ENCODE peak calls at places on chromosomes 13 and 19, in seven cellular contexts. One of them, this sample, is unnamed.
A peak's percentile ranks its signal among the peaks of the same experiment; 100 is the strongest.

GRCh38 chr19:33350538-33351309 is 22.8 kb upstream of the CEBPG start:
- DNase-seq in cardiac muscle cell: no peak
- DNase-seq in foreskin fibroblast: no peak
- DNase-seq in progenitor cell of endocrine pancreas: no peak
- DNase-seq in NB4: no peak
- DNase-seq in fibroblast of lung: peak; percentile 8
- DNase-seq in pancreas: no peak
- DNase-seq in this sample: peak; percentile 50

GRCh38 chr13:94009696-94010095 is 469.8 kb downstream of the DCT start:
- DNase-seq in progenitor cell of endocrine pancreas: no peak
- DNase-seq in foreskin fibroblast: peak; percentile 38
- DNase-seq in cardiac muscle cell: no peak
- DNase-seq in NB4: no peak
- DNase-seq in pancreas: no peak
- DNase-seq in fibroblast of lung: peak; percentile 63
- DNase-seq in this sample: peak; percentile 10

GRCh38 chr13:26563713-26564112 is 6.2 kb downstream of the WASF3 start:
- DNase-seq in foreskin fibroblast: no peak
- DNase-seq in NB4: no peak
- DNase-seq in fibroblast of lung: no peak
- DNase-seq in pancreas: no peak
- DNase-seq in progenitor cell of endocrine pancreas: no peak
- DNase-seq in cardiac muscle cell: no peak
- DNase-seq in this sample: no peak

GRCh38 chr13:73273737-73274136 is 214.9 kb downstream of the KLF5 start:
- DNase-seq in foreskin fibroblast: peak; percentile 2
- DNase-seq in cardiac muscle cell: peak; percentile 3
- DNase-seq in NB4: no peak
- DNase-seq in pancreas: no peak
- DNase-seq in progenitor cell of endocrine pancreas: no peak
- DNase-seq in fibroblast of lung: peak; percentile 17
- DNase-seq in this sample: peak; percentile 86

GRCh38 chr13:27794075-27794691 is 1.9 kb downstream of the GSX1 start:
- DNase-seq in pancreas: no peak
- DNase-seq in progenitor cell of endocrine pancreas: no peak
- DNase-seq in NB4: no peak
- DNase-seq in fibroblast of lung: no peak
- DNase-seq in cardiac muscle cell: no peak
- DNase-seq in foreskin fibroblast: no peak
- DNase-seq in this sample: no peak

GRCh38 chr19:3725640-3726310 is 17.6 kb downstream of the TJP3 start:
- DNase-seq in cardiac muscle cell: peak; percentile 25
- DNase-seq in NB4: no peak
- DNase-seq in pancreas: peak; percentile 92
- DNase-seq in fibroblast of lung: no peak
- DNase-seq in progenitor cell of endocrine pancreas: no peak
- DNase-seq in foreskin fibroblast: no peak
- DNase-seq in this sample: no peak

GRCh38 chr13:110236831-110237261 is 70.1 kb downstream of the COL4A1 start:
- DNase-seq in fibroblast of lung: no peak
- DNase-seq in NB4: no peak
- DNase-seq in pancreas: no peak
- DNase-seq in foreskin fibroblast: no peak
- DNase-seq in cardiac muscle cell: no peak
- DNase-seq in progenitor cell of endocrine pancreas: no peak
- DNase-seq in this sample: no peak

GRCh38 chr19:49802836-49803528 is 10.1 kb downstream of the FUZ start:
- DNase-seq in progenitor cell of endocrine pancreas: no peak
- DNase-seq in foreskin fibroblast: no peak
- DNase-seq in pancreas: peak; percentile 61
- DNase-seq in cardiac muscle cell: no peak
- DNase-seq in fibroblast of lung: no peak
- DNase-seq in NB4: no peak
- DNase-seq in this sample: no peak

GRCh38 chr19:53394522-53394973 is 401 bp upstream of the ZNF765 start:
- DNase-seq in cardiac muscle cell: peak; percentile 60
- DNase-seq in fibroblast of lung: no peak
- DNase-seq in pancreas: peak; percentile 39
- DNase-seq in NB4: peak; percentile 6
- DNase-seq in foreskin fibroblast: peak; percentile 49
- DNase-seq in progenitor cell of endocrine pancreas: peak; percentile 34
- DNase-seq in this sample: no peak

GRCh38 chr19:54532528-54532927 is 29.9 kb downstream of the LAIR2 start:
- DNase-seq in progenitor cell of endocrine pancreas: no peak
- DNase-seq in foreskin fibroblast: no peak
- DNase-seq in cardiac muscle cell: no peak
- DNase-seq in pancreas: no peak
- DNase-seq in NB4: peak; percentile 51
- DNase-seq in fibroblast of lung: no peak
- DNase-seq in this sample: no peak

GRCh38 chr19:46021531-46022041 is 1.3 kb downstream of the PGLYRP1 start:
- DNase-seq in foreskin fibroblast: no peak
- DNase-seq in fibroblast of lung: no peak
- DNase-seq in NB4: peak; percentile 36
- DNase-seq in pancreas: no peak
- DNase-seq in progenitor cell of endocrine pancreas: no peak
- DNase-seq in cardiac muscle cell: no peak
- DNase-seq in this sample: no peak

GRCh38 chr19:12597594-12597993 is 13.0 kb downstream of the ZNF490 start:
- DNase-seq in progenitor cell of endocrine pancreas: no peak
- DNase-seq in pancreas: no peak
- DNase-seq in cardiac muscle cell: no peak
- DNase-seq in foreskin fibroblast: no peak
- DNase-seq in NB4: no peak
- DNase-seq in fibroblast of lung: no peak
- DNase-seq in this sample: no peak

GRCh38 chr19:752652-753517 is 2.0 kb downstream of the MISP start:
- DNase-seq in pancreas: no peak
- DNase-seq in NB4: peak; percentile 51
- DNase-seq in foreskin fibroblast: peak; percentile 86
- DNase-seq in fibroblast of lung: peak; percentile 92
- DNase-seq in progenitor cell of endocrine pancreas: peak; percentile 43
- DNase-seq in cardiac muscle cell: no peak
- DNase-seq in this sample: peak; percentile 80

GRCh38 chr13:110610955-110611595 is 4.3 kb upstream of the NAXD start:
- DNase-seq in foreskin fibroblast: no peak
- DNase-seq in progenitor cell of endocrine pancreas: no peak
- DNase-seq in pancreas: no peak
- DNase-seq in NB4: no peak
- DNase-seq in fibroblast of lung: peak; percentile 10
- DNase-seq in cardiac muscle cell: no peak
- DNase-seq in this sample: no peak

GRCh38 chr19:1567116-1567847 is 843 bp downstream of the MEX3D start:
- DNase-seq in foreskin fibroblast: no peak
- DNase-seq in progenitor cell of endocrine pancreas: no peak
- DNase-seq in NB4: no peak
- DNase-seq in pancreas: no peak
- DNase-seq in cardiac muscle cell: no peak
- DNase-seq in fibroblast of lung: no peak
- DNase-seq in this sample: peak; percentile 13

GRCh38 chr19:15812059-15812722 is 3.3 kb downstream of the OR10H1 start:
- DNase-seq in fibroblast of lung: no peak
- DNase-seq in NB4: peak; percentile 40
- DNase-seq in cardiac muscle cell: no peak
- DNase-seq in foreskin fibroblast: no peak
- DNase-seq in pancreas: no peak
- DNase-seq in progenitor cell of endocrine pancreas: no peak
- DNase-seq in this sample: no peak

GRCh38 chr13:86933676-86934075 is 737.5 kb upstream of the SLITRK5 start:
- DNase-seq in NB4: no peak
- DNase-seq in foreskin fibroblast: no peak
- DNase-seq in fibroblast of lung: no peak
- DNase-seq in progenitor cell of endocrine pancreas: no peak
- DNase-seq in cardiac muscle cell: peak; percentile 12
- DNase-seq in pancreas: no peak
- DNase-seq in this sample: no peak

GRCh38 chr19:50833802-50834167 is 411 bp upstream of the KLK15 start:
- DNase-seq in progenitor cell of endocrine pancreas: no peak
- DNase-seq in foreskin fibroblast: no peak
- DNase-seq in cardiac muscle cell: no peak
- DNase-seq in fibroblast of lung: no peak
- DNase-seq in NB4: no peak
- DNase-seq in pancreas: no peak
- DNase-seq in this sample: no peak

GRCh38 chr13:75416327-75417005 is 65.5 kb downstream of the TBC1D4 start:
- DNase-seq in progenitor cell of endocrine pancreas: no peak
- DNase-seq in cardiac muscle cell: peak; percentile 30
- DNase-seq in fibroblast of lung: no peak
- DNase-seq in foreskin fibroblast: no peak
- DNase-seq in NB4: peak; percentile 6
- DNase-seq in pancreas: no peak
- DNase-seq in this sample: no peak
- TF ChIP-seq CTCF in progenitor cell of endocrine pancreas: no peak
- TF ChIP-seq CTCF in cardiac muscle cell: no peak
- TF ChIP-seq CTCF in fibroblast of lung: no peak
- TF ChIP-seq CTCF in foreskin fibroblast: no peak
- TF ChIP-seq CTCF in NB4: no peak
- TF ChIP-seq CTCF in pancreas: no peak
- TF ChIP-seq CTCF in this sample: no peak

GRCh38 chr19:10812902-10813404 is 23.1 kb downstream of the TMED1 start:
- DNase-seq in foreskin fibroblast: peak; percentile 98
- DNase-seq in NB4: peak; percentile 94
- DNase-seq in pancreas: no peak
- DNase-seq in cardiac muscle cell: no peak
- DNase-seq in progenitor cell of endocrine pancreas: no peak
- DNase-seq in fibroblast of lung: peak; percentile 93
- DNase-seq in this sample: peak; percentile 97
- TF ChIP-seq CTCF in foreskin fibroblast: no peak
- TF ChIP-seq CTCF in NB4: no peak
- TF ChIP-seq CTCF in pancreas: no peak
- TF ChIP-seq CTCF in cardiac muscle cell: no peak
- TF ChIP-seq CTCF in progenitor cell of endocrine pancreas: no peak
- TF ChIP-seq CTCF in fibroblast of lung: peak; percentile 13
- TF ChIP-seq CTCF in this sample: no peak

GRCh38 chr13:45107539-45107938 is 12.8 kb upstream of the GTF2F2 start:
- DNase-seq in cardiac muscle cell: no peak
- DNase-seq in progenitor cell of endocrine pancreas: no peak
- DNase-seq in foreskin fibroblast: no peak
- DNase-seq in NB4: no peak
- DNase-seq in pancreas: no peak
- DNase-seq in fibroblast of lung: no peak
- DNase-seq in this sample: no peak

GRCh38 chr13:45102136-45102802 is 18.0 kb upstream of the GTF2F2 start:
- DNase-seq in cardiac muscle cell: no peak
- DNase-seq in foreskin fibroblast: no peak
- DNase-seq in progenitor cell of endocrine pancreas: no peak
- DNase-seq in pancreas: no peak
- DNase-seq in NB4: no peak
- DNase-seq in fibroblast of lung: no peak
- DNase-seq in this sample: no peak

GRCh38 chr13:45108716-45109706 is 11.3 kb upstream of the GTF2F2 start:
- DNase-seq in progenitor cell of endocrine pancreas: no peak
- DNase-seq in pancreas: peak; percentile 15
- DNase-seq in NB4: peak; percentile 77
- DNase-seq in cardiac muscle cell: no peak
- DNase-seq in foreskin fibroblast: peak; percentile 45
- DNase-seq in fibroblast of lung: peak; percentile 19
- DNase-seq in this sample: no peak

GRCh38 chr13:45104294-45104693 is 16.0 kb upstream of the GTF2F2 start:
- DNase-seq in NB4: no peak
- DNase-seq in progenitor cell of endocrine pancreas: no peak
- DNase-seq in cardiac muscle cell: no peak
- DNase-seq in foreskin fibroblast: no peak
- DNase-seq in fibroblast of lung: no peak
- DNase-seq in pancreas: no peak
- DNase-seq in this sample: no peak

GRCh38 chr13:45105895-45106294 is 14.4 kb upstream of the GTF2F2 start:
- DNase-seq in progenitor cell of endocrine pancreas: no peak
- DNase-seq in foreskin fibroblast: peak; percentile 27
- DNase-seq in NB4: no peak
- DNase-seq in cardiac muscle cell: no peak
- DNase-seq in pancreas: no peak
- DNase-seq in fibroblast of lung: peak; percentile 71
- DNase-seq in this sample: no peak
- TF ChIP-seq CTCF in progenitor cell of endocrine pancreas: no peak
- TF ChIP-seq CTCF in foreskin fibroblast: no peak
- TF ChIP-seq CTCF in NB4: no peak
- TF ChIP-seq CTCF in cardiac muscle cell: no peak
- TF ChIP-seq CTCF in pancreas: no peak
- TF ChIP-seq CTCF in fibroblast of lung: no peak
- TF ChIP-seq CTCF in this sample: no peak

GRCh38 chr13:23963947-23964346 is 66.6 kb upstream of the C1QTNF9B start:
- DNase-seq in NB4: no peak
- DNase-seq in cardiac muscle cell: no peak
- DNase-seq in fibroblast of lung: peak; percentile 42
- DNase-seq in foreskin fibroblast: peak; percentile 18
- DNase-seq in progenitor cell of endocrine pancreas: no peak
- DNase-seq in pancreas: no peak
- DNase-seq in this sample: no peak

GRCh38 chr13:23963184-23963931 is 66.1 kb upstream of the C1QTNF9B start:
- DNase-seq in progenitor cell of endocrine pancreas: no peak
- DNase-seq in pancreas: no peak
- DNase-seq in foreskin fibroblast: no peak
- DNase-seq in NB4: no peak
- DNase-seq in cardiac muscle cell: no peak
- DNase-seq in fibroblast of lung: no peak
- DNase-seq in this sample: no peak

GRCh38 chr13:23956106-23956505 is 58.8 kb upstream of the C1QTNF9B start:
- DNase-seq in NB4: no peak
- DNase-seq in cardiac muscle cell: no peak
- DNase-seq in fibroblast of lung: peak; percentile 21
- DNase-seq in foreskin fibroblast: peak; percentile 23
- DNase-seq in pancreas: no peak
- DNase-seq in progenitor cell of endocrine pancreas: no peak
- DNase-seq in this sample: peak; percentile 41

GRCh38 chr13:23959231-23959862 is 62.0 kb upstream of the C1QTNF9B start:
- DNase-seq in cardiac muscle cell: no peak
- DNase-seq in progenitor cell of endocrine pancreas: no peak
- DNase-seq in fibroblast of lung: no peak
- DNase-seq in NB4: no peak
- DNase-seq in foreskin fibroblast: no peak
- DNase-seq in pancreas: no peak
- DNase-seq in this sample: no peak

DNA sequence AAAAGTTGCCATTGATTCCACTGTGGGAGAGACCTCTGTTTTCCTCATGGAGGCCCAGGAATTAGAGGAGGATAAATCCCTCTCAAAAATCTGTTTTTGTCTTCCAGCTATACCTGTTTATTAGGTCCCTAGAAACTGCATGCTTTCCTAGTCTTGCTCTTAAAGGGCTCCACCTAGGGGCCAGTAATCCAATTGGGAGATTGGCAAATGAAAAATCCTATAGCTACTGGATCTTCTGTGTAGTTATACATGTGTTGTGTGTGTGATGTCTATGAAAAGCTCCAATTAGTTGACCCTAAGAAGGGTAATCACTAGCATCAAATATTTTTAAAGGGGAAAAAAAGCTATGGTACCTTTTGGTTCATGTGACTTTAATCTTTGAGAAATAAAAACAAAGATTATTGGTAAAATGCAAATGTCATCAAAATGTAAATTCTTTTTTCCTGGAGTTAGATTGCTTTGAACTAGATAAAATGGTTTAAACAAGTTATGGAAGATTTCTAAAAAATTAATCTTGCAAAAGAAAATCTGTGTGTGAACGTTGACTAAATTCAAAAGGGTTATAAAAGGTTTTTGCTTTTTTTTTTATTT is 63.4 kb upstream of the C1QTNF9B start:
- DNase-seq in cardiac muscle cell: peak; percentile 75
- DNase-seq in progenitor cell of endocrine pancreas: no peak
- DNase-seq in pancreas: no peak
- DNase-seq in fibroblast of lung: peak; percentile 63
- DNase-seq in foreskin fibroblast: peak; percentile 27
- DNase-seq in NB4: peak; percentile 50
- DNase-seq in this sample: peak; percentile 53
- TF ChIP-seq CTCF in cardiac muscle cell: peak; percentile 86
- TF ChIP-seq CTCF in progenitor cell of endocrine pancreas: peak; percentile 84
- TF ChIP-seq CTCF in pancreas: peak; percentile 65
- TF ChIP-seq CTCF in fibroblast of lung: peak; percentile 91
- TF ChIP-seq CTCF in foreskin fibroblast: peak; percentile 83
- TF ChIP-seq CTCF in NB4: peak; percentile 89
- TF ChIP-seq CTCF in this sample: peak; percentile 84

This sample was measured in HFFc6.